ENCODE peak calls at places on chromosomes 6 and 20, in six cellular contexts. One of them, this sample, is unnamed.

GRCh38 chr6:99501762-99502161 is 13.5 kb downstream of the USP45 start:
- DNase-seq in tibial nerve: no peak
- DNase-seq in body of pancreas: no peak
- DNase-seq in stomach: no peak
- DNase-seq in HFF-Myc: no peak
- DNase-seq in cardiac muscle cell: no peak
- DNase-seq in this sample: no peak

GRCh38 chr20:46230811-46231282 is 77.5 kb downstream of the CDH22 start:
- DNase-seq in tibial nerve: no peak
- DNase-seq in body of pancreas: no peak
- DNase-seq in stomach: no peak
- DNase-seq in HFF-Myc: no peak
- DNase-seq in cardiac muscle cell: peak; percentile 68
- DNase-seq in this sample: peak; percentile 73

GRCh38 chr6:32152414-32153251 is 894 bp upstream of the PRRT1 start:
- DNase-seq in tibial nerve: no peak
- DNase-seq in body of pancreas: no peak
- DNase-seq in stomach: peak; percentile 28
- DNase-seq in HFF-Myc: no peak
- DNase-seq in cardiac muscle cell: peak; percentile 31
- DNase-seq in this sample: no peak

GRCh38 chr6:131061041-131061770 is 1.8 kb downstream of the EPB41L2 start:
- DNase-seq in tibial nerve: no peak
- DNase-seq in body of pancreas: no peak
- DNase-seq in stomach: no peak
- DNase-seq in HFF-Myc: no peak
- DNase-seq in cardiac muscle cell: peak; percentile 70
- DNase-seq in this sample: peak; percentile 8

GRCh38 chr6:99348823-99349619 is 453 bp downstream of the FAXC start:
- DNase-seq in tibial nerve: no peak
- DNase-seq in body of pancreas: peak; percentile 15
- DNase-seq in stomach: no peak
- DNase-seq in HFF-Myc: no peak
- DNase-seq in cardiac muscle cell: peak; percentile 5
- DNase-seq in this sample: peak; percentile 14

GRCh38 chr20:48283470-48284110 is 498.3 kb upstream of the SULF2 start:
- DNase-seq in tibial nerve: peak; percentile 33
- DNase-seq in body of pancreas: peak; percentile 33
- DNase-seq in stomach: peak; percentile 88
- DNase-seq in HFF-Myc: no peak
- DNase-seq in cardiac muscle cell: peak; percentile 97
- DNase-seq in this sample: peak; percentile 11

GRCh38 chr6:137223370-137224131 is 4.4 kb upstream of the IFNGR1 start:
- DNase-seq in tibial nerve: peak; percentile 47
- DNase-seq in body of pancreas: no peak
- DNase-seq in stomach: peak; percentile 71
- DNase-seq in HFF-Myc: no peak
- DNase-seq in cardiac muscle cell: peak; percentile 85
- DNase-seq in this sample: no peak

GRCh38 chr20:43040427-43040826 is 149.3 kb downstream of the PTPRT start:
- DNase-seq in tibial nerve: no peak
- DNase-seq in body of pancreas: peak; percentile 28
- DNase-seq in stomach: no peak
- DNase-seq in HFF-Myc: no peak
- DNase-seq in cardiac muscle cell: no peak
- DNase-seq in this sample: peak; percentile 18

GRCh38 chr6:32074996-32075532 is 34.1 kb downstream of the TNXB start:
- DNase-seq in tibial nerve: no peak
- DNase-seq in body of pancreas: no peak
- DNase-seq in stomach: no peak
- DNase-seq in HFF-Myc: no peak
- DNase-seq in cardiac muscle cell: no peak
- DNase-seq in this sample: no peak

GRCh38 chr6:45727228-45727627 is 288.4 kb downstream of the CLIC5 start:
- DNase-seq in tibial nerve: no peak
- DNase-seq in body of pancreas: no peak
- DNase-seq in stomach: no peak
- DNase-seq in HFF-Myc: no peak
- DNase-seq in cardiac muscle cell: no peak
- DNase-seq in this sample: no peak

GRCh38 chr20:1646975-1647431 is 10.6 kb downstream of the SIRPG start:
- DNase-seq in tibial nerve: no peak
- DNase-seq in body of pancreas: no peak
- DNase-seq in stomach: no peak
- DNase-seq in HFF-Myc: no peak
- DNase-seq in cardiac muscle cell: no peak
- DNase-seq in this sample: no peak

GRCh38 chr20:51467971-51468626 is 74.4 kb downstream of the NFATC2 start:
- DNase-seq in tibial nerve: no peak
- DNase-seq in body of pancreas: no peak
- DNase-seq in stomach: no peak
- DNase-seq in HFF-Myc: no peak
- DNase-seq in cardiac muscle cell: no peak
- DNase-seq in this sample: no peak

GRCh38 chr20:23047001-23047737 is 2.3 kb downstream of the THBD start:
- DNase-seq in tibial nerve: no peak
- DNase-seq in body of pancreas: no peak
- DNase-seq in stomach: no peak
- DNase-seq in HFF-Myc: no peak
- DNase-seq in cardiac muscle cell: no peak
- DNase-seq in this sample: no peak

GRCh38 chr6:36755435-36756348 is 58.1 kb downstream of the RAB44 start:
- DNase-seq in tibial nerve: no peak
- DNase-seq in body of pancreas: no peak
- DNase-seq in stomach: peak; percentile 38
- DNase-seq in HFF-Myc: no peak
- DNase-seq in cardiac muscle cell: peak; percentile 49
- DNase-seq in this sample: no peak

GRCh38 chr20:51249215-51249614 is 226.3 kb upstream of the KCNG1 start:
- DNase-seq in tibial nerve: no peak
- DNase-seq in body of pancreas: no peak
- DNase-seq in stomach: no peak
- DNase-seq in HFF-Myc: no peak
- DNase-seq in cardiac muscle cell: peak; percentile 16
- DNase-seq in this sample: no peak

DNA sequence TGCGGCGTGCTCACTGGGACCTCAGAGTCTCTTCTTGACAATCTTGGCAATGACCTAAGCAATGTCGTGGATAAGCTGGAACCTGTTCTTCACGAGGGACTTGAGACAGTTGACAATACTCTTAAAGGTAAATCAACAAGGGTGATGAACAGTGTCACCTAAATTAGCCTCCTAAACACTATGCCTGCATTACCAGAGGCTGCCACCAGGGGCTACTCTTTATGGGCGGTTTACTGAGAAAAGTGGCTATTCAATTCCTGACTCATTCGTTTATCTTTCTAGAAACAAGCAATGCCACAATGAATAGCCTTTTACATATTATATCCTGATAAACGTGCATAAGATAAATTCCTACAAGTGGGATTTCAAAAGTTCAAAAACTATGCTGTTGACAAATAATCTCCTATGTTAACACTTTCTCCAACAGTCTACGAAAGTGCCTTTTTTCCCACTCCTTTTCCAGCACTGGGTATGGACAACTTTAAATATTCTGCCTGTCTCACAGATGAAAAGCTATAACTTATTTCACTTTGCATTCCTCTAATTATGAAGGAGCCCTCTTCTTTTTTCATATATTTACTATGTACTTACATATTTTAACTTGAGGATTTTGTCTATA is 1.3 kb downstream of the BPIFA2 start:
- DNase-seq in tibial nerve: no peak
- DNase-seq in body of pancreas: no peak
- DNase-seq in stomach: no peak
- DNase-seq in HFF-Myc: peak; percentile 4
- DNase-seq in cardiac muscle cell: no peak
- DNase-seq in this sample: no peak
- TF ChIP-seq CTCF in tibial nerve: no peak
- TF ChIP-seq CTCF in body of pancreas: no peak
- TF ChIP-seq CTCF in stomach: peak; percentile 33
- TF ChIP-seq CTCF in HFF-Myc: peak; percentile 72
- TF ChIP-seq CTCF in cardiac muscle cell: peak; percentile 33
- TF ChIP-seq CTCF in this sample: peak; percentile 90

GRCh38 chr6:26020983-26021349 is 58.4 kb downstream of the TRIM38 start:
- DNase-seq in tibial nerve: peak; percentile 56
- DNase-seq in body of pancreas: peak; percentile 65
- DNase-seq in stomach: peak; percentile 64
- DNase-seq in HFF-Myc: no peak
- DNase-seq in cardiac muscle cell: peak; percentile 71
- DNase-seq in this sample: peak; percentile 61

GRCh38 chr6:26019261-26019845 is 56.8 kb downstream of the TRIM38 start:
- DNase-seq in tibial nerve: no peak
- DNase-seq in body of pancreas: peak; percentile 31
- DNase-seq in stomach: no peak
- DNase-seq in HFF-Myc: no peak
- DNase-seq in cardiac muscle cell: peak; percentile 18
- DNase-seq in this sample: no peak

GRCh38 chr6:26020291-26020982 is 57.8 kb downstream of the TRIM38 start:
- DNase-seq in tibial nerve: peak; percentile 85
- DNase-seq in body of pancreas: peak; percentile 81
- DNase-seq in stomach: peak; percentile 88
- DNase-seq in HFF-Myc: peak; percentile 97
- DNase-seq in cardiac muscle cell: peak; percentile 95
- DNase-seq in this sample: peak; percentile 56

GRCh38 chr6:26016326-26017275 is 54.0 kb downstream of the TRIM38 start:
- DNase-seq in tibial nerve: no peak
- DNase-seq in body of pancreas: no peak
- DNase-seq in stomach: no peak
- DNase-seq in HFF-Myc: no peak
- DNase-seq in cardiac muscle cell: peak; percentile 43
- DNase-seq in this sample: no peak

GRCh38 chr6:26017567-26017966 is 55.0 kb downstream of the TRIM38 start:
- DNase-seq in tibial nerve: peak; percentile 48
- DNase-seq in body of pancreas: peak; percentile 20
- DNase-seq in stomach: peak; percentile 56
- DNase-seq in HFF-Myc: peak; percentile 84
- DNase-seq in cardiac muscle cell: peak; percentile 89
- DNase-seq in this sample: peak; percentile 63
- TF ChIP-seq CTCF in tibial nerve: peak; percentile 25
- TF ChIP-seq CTCF in body of pancreas: no peak
- TF ChIP-seq CTCF in stomach: no peak
- TF ChIP-seq CTCF in HFF-Myc: peak; percentile 69
- TF ChIP-seq CTCF in cardiac muscle cell: peak; percentile 62
- TF ChIP-seq CTCF in this sample: no peak

DNA sequence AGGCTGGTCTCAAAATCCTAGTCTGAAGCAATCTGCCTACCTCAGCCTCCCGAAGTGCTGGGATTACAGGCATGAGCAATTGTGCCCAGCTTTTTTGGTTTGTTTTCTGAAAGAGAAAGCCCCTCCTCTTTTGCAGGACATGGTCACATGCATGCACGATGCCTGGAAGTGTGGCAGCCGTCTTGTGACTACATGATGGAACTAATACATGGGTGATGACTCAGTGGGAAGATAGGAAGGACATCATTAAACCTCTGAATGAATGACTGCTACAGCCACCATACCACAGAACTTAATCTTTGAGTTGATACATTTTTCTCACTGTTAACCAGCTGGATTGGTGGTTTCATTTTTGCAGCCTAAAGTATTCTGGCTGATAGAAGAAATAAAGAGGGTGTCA is 13.4 kb upstream of the CTNNBL1 start:
- DNase-seq in tibial nerve: no peak
- DNase-seq in body of pancreas: no peak
- DNase-seq in stomach: no peak
- DNase-seq in HFF-Myc: peak; percentile 4
- DNase-seq in cardiac muscle cell: no peak
- DNase-seq in this sample: no peak
- TF ChIP-seq CTCF in tibial nerve: no peak
- TF ChIP-seq CTCF in body of pancreas: no peak
- TF ChIP-seq CTCF in stomach: no peak
- TF ChIP-seq CTCF in HFF-Myc: no peak
- TF ChIP-seq CTCF in cardiac muscle cell: no peak
- TF ChIP-seq CTCF in this sample: no peak

DNA sequence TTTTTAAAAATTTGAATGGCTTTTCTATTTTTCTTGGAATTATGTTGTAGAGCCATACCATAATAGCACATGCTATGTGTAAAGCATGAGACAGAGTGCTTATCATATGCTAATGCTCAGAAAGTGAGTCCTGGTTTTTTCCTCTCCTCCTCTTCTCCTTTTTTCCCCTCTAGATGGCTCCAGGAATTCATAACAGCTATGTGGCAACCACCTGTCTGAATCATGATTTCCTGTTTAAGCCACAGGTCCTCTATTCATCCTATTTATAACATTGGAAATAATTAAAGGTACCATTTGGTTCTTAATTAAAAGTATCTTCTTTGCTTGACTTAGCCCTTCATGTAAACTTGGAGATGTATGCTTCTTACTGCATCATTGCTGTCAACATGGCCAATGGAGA is 260.0 kb upstream of the MAP3K7 start:
- DNase-seq in tibial nerve: no peak
- DNase-seq in body of pancreas: no peak
- DNase-seq in stomach: no peak
- DNase-seq in HFF-Myc: no peak
- DNase-seq in cardiac muscle cell: no peak
- DNase-seq in this sample: no peak
- TF ChIP-seq CTCF in tibial nerve: no peak
- TF ChIP-seq CTCF in body of pancreas: no peak
- TF ChIP-seq CTCF in stomach: no peak
- TF ChIP-seq CTCF in HFF-Myc: no peak
- TF ChIP-seq CTCF in cardiac muscle cell: no peak
- TF ChIP-seq CTCF in this sample: no peak

DNA sequence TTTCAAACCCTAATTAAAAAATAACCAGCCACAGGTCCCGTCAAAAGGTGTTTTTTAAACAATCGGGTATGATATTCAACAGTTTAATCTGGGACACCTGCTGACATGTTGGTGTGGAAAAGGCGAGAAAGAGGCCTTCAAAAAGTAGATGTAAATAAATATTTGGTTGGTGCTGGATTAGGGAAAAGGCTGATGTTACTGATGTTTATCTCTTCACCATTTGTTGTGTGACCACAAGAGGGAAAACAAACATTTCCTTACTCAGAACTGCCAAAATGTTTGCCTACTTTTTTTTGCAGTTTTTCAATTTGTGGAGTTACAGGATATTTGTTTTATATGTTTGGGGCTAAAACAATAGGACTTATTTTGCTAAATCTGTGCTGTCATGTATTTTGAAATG is 745 bp downstream of the SASH1 start:
- DNase-seq in tibial nerve: no peak
- DNase-seq in body of pancreas: no peak
- DNase-seq in stomach: no peak
- DNase-seq in HFF-Myc: no peak
- DNase-seq in cardiac muscle cell: peak; percentile 25
- DNase-seq in this sample: no peak
- TF ChIP-seq CTCF in tibial nerve: peak; percentile 46
- TF ChIP-seq CTCF in body of pancreas: no peak
- TF ChIP-seq CTCF in stomach: no peak
- TF ChIP-seq CTCF in HFF-Myc: no peak
- TF ChIP-seq CTCF in cardiac muscle cell: no peak
- TF ChIP-seq CTCF in this sample: peak; percentile 19